ENCODE peak calls at places on chromosomes 1 and 21, in five cellular contexts. K is tibial artery, X is psoas muscle, S is H1, T is fibroblast of lung. L is an unnamed sample.

GRCh38 chr1:23664837-23665795 is 26.5 kb upstream of the RPL11 start:
- DNase-seq in X (no peak), S (no peak), T (peak; percentile 26), K (no peak), L (peak; percentile 62)

GRCh38 chr1:172117800-172118199 is 276.5 kb downstream of the DNM3 start:
- DNase-seq in S (no peak), K (no peak), T (no peak), X (no peak), L (no peak)

GRCh38 chr1:34987018-34987417 is 1.9 kb upstream of the TMEM35B start:
- DNase-seq in S (no peak), K (no peak), X (no peak), T (peak; percentile 26), L (peak; percentile 12)

GRCh38 chr1:72777918-72778317 is 495.6 kb upstream of the NEGR1 start:
- DNase-seq in K (no peak), T (no peak), X (no peak), S (no peak), L (peak; percentile 2)

GRCh38 chr1:106817626-106818025 is 238.8 kb upstream of the PRMT6 start:
- DNase-seq in X (no peak), S (no peak), T (no peak), K (no peak), L (no peak)

GRCh38 chr1:204826970-204827369 is 43.7 kb upstream of the NFASC start:
- DNase-seq in S (peak; percentile 57), T (no peak), K (no peak), X (no peak), L (peak; percentile 6)

GRCh38 chr1:220818421-220819173 is 31.9 kb downstream of the MTARC1 start:
- DNase-seq in T (peak; percentile 99), X (peak; percentile 40), S (peak; percentile 38), K (peak; percentile 40), L (peak; percentile 73)

GRCh38 chr1:55213885-55214213 is 1.3 kb downstream of the USP24 start:
- DNase-seq in S (no peak), K (no peak), X (no peak), T (no peak), L (no peak)

GRCh38 chr1:224223819-224224714 is 41.0 kb downstream of the DEGS1 start:
- DNase-seq in X (no peak), T (peak; percentile 94), S (no peak), K (no peak), L (peak; percentile 89)

GRCh38 chr21:45051580-45052434 is 22.6 kb upstream of the ADARB1 start:
- DNase-seq in X (peak; percentile 79), T (no peak), K (peak; percentile 57), S (no peak), L (no peak)

GRCh38 chr1:243751506-243751905 is 98.5 kb downstream of the AKT3 start:
- DNase-seq in K (no peak), T (no peak), X (no peak), S (no peak), L (no peak)

GRCh38 chr1:151713874-151714273 is 2.7 kb downstream of the CELF3 start:
- DNase-seq in X (no peak), T (no peak), K (no peak), S (no peak), L (no peak)

GRCh38 chr1:93775224-93775623 is 93.6 kb upstream of the BCAR3 start:
- DNase-seq in X (no peak), S (no peak), T (no peak), K (no peak), L (no peak)

GRCh38 chr1:228152918-228153258 is 3.2 kb downstream of the GJC2 start:
- DNase-seq in T (no peak), X (no peak), S (no peak), K (no peak), L (no peak)

GRCh38 chr1:6599141-6599975 is 3.3 kb downstream of the KLHL21 start:
- DNase-seq in K (no peak), X (peak; percentile 43), T (peak; percentile 23), S (no peak), L (no peak)

GRCh38 chr1:159076753-159077656 is at the start of gene AIM2:
- DNase-seq in T (no peak), S (no peak), K (no peak), X (no peak), L (no peak)

GRCh38 chr1:207362962-207363858 is 41.7 kb downstream of the CD55 start:
- DNase-seq in K (no peak), X (no peak), S (no peak), T (peak; percentile 51), L (peak; percentile 45)

GRCh38 chr1:206784471-206784903 is 12.2 kb upstream of the IL10 start:
- DNase-seq in K (no peak), T (no peak), S (no peak), X (no peak), L (no peak)

GRCh38 chr1:230852959-230853358 is 15.4 kb downstream of the C1orf198 start:
- DNase-seq in K (no peak), T (no peak), S (no peak), X (no peak), L (no peak)

GRCh38 chr1:180299486-180300246 is 69.6 kb downstream of the LHX4 start:
- DNase-seq in X (no peak), T (no peak), K (no peak), S (no peak), L (no peak)

GRCh38 chr1:25590096-25590824 is 26.3 kb upstream of the MAN1C1 start:
- DNase-seq in X (peak; percentile 47), K (peak; percentile 64), T (no peak), S (no peak), L (peak; percentile 58)

GRCh38 chr1:218472885-218473284 is 127.7 kb downstream of the TGFB2 start:
- DNase-seq in K (no peak), X (no peak), T (no peak), S (no peak), L (no peak)

GRCh38 chr21:28745131-28746055 is 247.3 kb downstream of the LTN1 start:
- DNase-seq in T (peak; percentile 97), S (peak; percentile 44), K (peak; percentile 71), X (peak; percentile 62), L (peak; percentile 97)

GRCh38 chr1:162619076-162619475 is 13.2 kb upstream of the DDR2 start:
- DNase-seq in S (no peak), K (no peak), T (no peak), X (no peak), L (no peak)

GRCh38 chr1:7218210-7218832 is 433.1 kb downstream of the CAMTA1 start:
- DNase-seq in T (peak; percentile 67), S (peak; percentile 25), K (no peak), X (no peak), L (peak; percentile 37)

GRCh38 chr1:172717722-172718455 is 59.0 kb downstream of the FASLG start:
- DNase-seq in K (no peak), T (no peak), X (no peak), S (no peak), L (peak; percentile 17)

GRCh38 chr1:39305555-39305954 is 101.1 kb downstream of the MACF1 start:
- DNase-seq in S (no peak), X (no peak), K (no peak), T (no peak), L (no peak)

GRCh38 chr1:47471163-47471562 is 33.3 kb downstream of the FOXD2 start:
- DNase-seq in T (no peak), S (no peak), X (peak; percentile 70), K (peak; percentile 71), L (peak; percentile 4)

GRCh38 chr21:19049567-19049966 is 646.0 kb upstream of the TMPRSS15 start:
- DNase-seq in K (no peak), T (no peak), X (no peak), S (no peak), L (no peak)

GRCh38 chr1:197967066-197967465 is 49.9 kb downstream of the LHX9 start:
- DNase-seq in K (no peak), S (no peak), T (no peak), X (no peak), L (no peak)

GRCh38 chr1:35768350-35769187 is 1.2 kb downstream of the CLSPN start:
- DNase-seq in S (no peak), K (no peak), X (no peak), T (peak; percentile 20), L (peak; percentile 15)

GRCh38 chr1:154304664-154305337 is 16.1 kb upstream of the AQP10 start:
- DNase-seq in S (no peak), T (no peak), K (no peak), X (no peak), L (peak; percentile 76)

DNA sequence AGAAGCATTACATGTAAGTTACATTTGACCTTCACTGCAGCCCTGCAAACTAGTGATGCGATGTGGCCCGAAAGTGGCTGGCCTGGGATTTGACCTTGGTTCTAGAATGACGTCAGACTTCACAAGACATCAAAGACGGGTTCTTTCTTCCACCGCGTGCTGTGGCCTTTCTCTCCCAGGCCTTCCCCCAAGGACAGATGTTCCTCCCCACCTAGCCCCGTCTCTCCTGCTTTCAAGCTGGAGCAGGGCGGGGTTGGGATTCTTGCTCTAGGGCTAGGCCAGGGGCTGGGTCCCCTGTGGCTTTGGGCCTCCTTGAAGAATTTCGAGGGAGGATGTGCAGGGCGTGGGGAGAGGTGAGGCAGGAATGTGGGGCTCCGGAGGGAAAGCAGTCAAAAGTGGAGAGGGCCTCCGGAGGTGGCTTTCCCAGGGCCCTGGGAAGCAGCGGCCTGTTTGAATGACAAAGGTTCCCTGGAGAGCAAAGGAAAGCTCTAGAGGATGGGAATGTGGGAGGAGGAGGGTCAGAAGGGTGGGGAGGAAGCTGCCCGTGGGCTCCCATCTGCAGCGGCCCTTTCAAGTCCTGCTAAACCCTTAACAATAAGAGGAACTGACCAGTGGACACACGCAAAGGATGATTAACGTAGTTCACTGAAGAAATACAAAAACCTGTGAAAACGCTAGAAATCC is 49.9 kb upstream of the SLC2A1 start:
- DNase-seq in S (peak; percentile 99), X (no peak), T (no peak), K (no peak), L (no peak)
- H3K4me3 ChIP-seq in S (no peak overlapping the region), X (no peak overlapping the region), T (no peak overlapping the region), K (no peak overlapping the region), L (no peak overlapping the region)

DNA sequence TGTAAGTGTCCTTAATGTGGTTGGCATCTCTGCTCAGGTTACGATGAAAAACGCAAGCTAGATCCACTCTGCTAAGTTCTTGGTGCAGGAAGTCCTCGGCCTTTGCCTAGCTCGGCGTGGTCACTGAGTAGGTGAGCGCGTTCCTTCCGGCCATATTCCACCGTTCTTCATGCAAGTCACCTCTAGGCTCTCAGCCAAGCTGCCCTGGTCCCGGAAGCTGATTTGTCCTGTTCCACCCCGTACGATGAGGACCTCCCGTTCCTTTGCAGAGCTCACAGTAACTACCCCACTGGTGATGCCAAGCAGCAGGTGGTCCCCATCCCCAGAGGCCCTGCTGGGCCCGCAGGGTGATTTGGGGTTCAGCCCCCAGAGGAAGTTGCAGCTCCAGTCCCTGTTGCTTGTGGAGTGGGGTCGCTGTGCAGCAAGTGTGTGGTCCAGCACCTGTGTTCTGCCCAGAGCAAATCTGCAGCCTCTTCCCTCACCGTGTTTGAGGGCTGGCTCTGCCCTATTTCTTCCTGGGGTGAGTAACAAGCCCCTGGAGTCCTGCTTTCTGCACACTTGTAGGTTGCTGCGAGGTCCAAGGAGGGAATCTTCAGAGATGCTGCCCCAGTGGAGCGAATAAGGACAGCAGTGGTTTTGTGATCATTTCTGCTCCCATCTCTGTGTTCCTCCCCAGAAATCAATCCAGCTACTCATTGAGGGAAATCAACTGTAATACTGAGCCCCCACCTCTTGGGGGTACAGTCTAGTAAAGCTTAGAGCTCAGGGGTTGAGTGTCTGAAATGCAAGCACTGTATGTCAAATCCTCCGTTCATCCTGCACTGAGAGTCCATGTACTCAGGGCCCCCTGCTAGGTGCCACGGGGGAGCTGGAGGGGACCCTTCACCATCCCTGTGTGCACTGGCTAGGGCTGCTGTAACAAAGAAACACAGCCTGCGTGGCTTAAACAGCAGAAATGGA is 2.3 kb downstream of the UMODL1 start:
- DNase-seq in X (no peak), T (no peak), S (no peak), K (no peak), L (no peak)
- TF ChIP-seq CTCF in X (no peak), T (no peak), S (no peak), K (no peak), L (no peak)

GRCh38 chr1:212858055-212858460 is at the start of gene FLVCR1:
- DNase-seq in T (peak; percentile 93), S (peak; percentile 79), K (peak; percentile 98), X (peak; percentile 98), L (peak; percentile 96)
- H3K4me3 ChIP-seq in T (peak within 1 kb of the TSS; percentile 82), S (peak within 1 kb of the TSS; percentile 74), K (peak within 1 kb of the TSS; percentile 89), X (peak within 1 kb of the TSS; percentile 88), L (peak within 1 kb of the TSS; percentile 88)

GRCh38 chr1:37259019-37259418 is 215.4 kb upstream of the ZC3H12A start:
- DNase-seq in K (no peak), T (no peak), S (no peak), X (no peak), L (no peak)
- TF ChIP-seq CTCF in K (no peak), T (no peak), S (no peak), X (no peak), L (no peak)

L was measured in cardiac fibroblast.